ENCODE peak calls at places on chromosomes 1 and 21, in eight cellular contexts. C is BE2C, Z is esophagus squamous epithelium, R is ovary, W is cardiac muscle cell, Y is A673, L is A549, J is GM12864. T is an unnamed sample.
A peak's percentile ranks its signal among the peaks of the same experiment; 100 is the strongest.

GRCh38 chr1:234570741-234571140 is 39.2 kb downstream of the IRF2BP2 start:
- DNase-seq in C (no peak), Z (no peak), R (no peak), W (no peak), Y (no peak), L (no peak), J (no peak), T (no peak)

GRCh38 chr21:31220567-31220966 is 123.5 kb downstream of the TIAM1 start:
- DNase-seq in C (no peak), Z (no peak), R (no peak), W (peak; percentile 52), Y (no peak), L (no peak), J (no peak), T (no peak)

GRCh38 chr1:16984717-16985116 is 4.3 kb upstream of the MFAP2 start:
- DNase-seq in C (peak; percentile 30), Z (no peak), R (peak; percentile 89), W (peak; percentile 96), Y (peak; percentile 45), L (no peak), J (no peak), T (peak; percentile 59)

GRCh38 chr1:43587594-43587993 is 56.9 kb downstream of the PTPRF start:
- DNase-seq in C (no peak), Z (no peak), R (no peak), W (peak; percentile 21), Y (no peak), L (no peak), J (no peak), T (no peak)

GRCh38 chr1:16146888-16147614 is 8.8 kb downstream of the EPHA2 start:
- DNase-seq in C (no peak), Z (no peak), R (no peak), W (peak; percentile 74), Y (peak; percentile 57), L (no peak), J (no peak), T (no peak)

GRCh38 chr21:45950740-45951515 is 30.6 kb upstream of the COL6A1 start:
- DNase-seq in C (peak; percentile 8), Z (no peak), R (peak; percentile 81), W (peak; percentile 81), Y (peak; percentile 85), L (no peak), J (no peak), T (peak; percentile 23)

GRCh38 chr1:180502361-180503273 is at the start of gene ACBD6:
- DNase-seq in C (peak; percentile 86), Z (peak; percentile 42), R (peak; percentile 79), W (peak; percentile 91), Y (peak; percentile 94), L (peak; percentile 88), J (peak; percentile 62), T (peak; percentile 82)

GRCh38 chr1:203528098-203528497 is 34.1 kb downstream of the OPTC start:
- DNase-seq in C (no peak), Z (no peak), R (no peak), W (no peak), Y (no peak), L (no peak), J (no peak), T (no peak)

GRCh38 chr1:213993929-213994328 is 6.2 kb downstream of the PROX1 start:
- DNase-seq in C (no peak), Z (no peak), R (no peak), W (no peak), Y (no peak), L (no peak), J (no peak), T (no peak)

GRCh38 chr1:18707696-18708257 is 77.1 kb downstream of the PAX7 start:
- DNase-seq in C (no peak), Z (no peak), R (no peak), W (no peak), Y (peak; percentile 85), L (no peak), J (no peak), T (no peak)

GRCh38 chr1:184621262-184621661 is 133.4 kb downstream of the EDEM3 start:
- DNase-seq in C (no peak), Z (no peak), R (peak; percentile 60), W (peak; percentile 71), Y (no peak), L (no peak), J (no peak), T (no peak)

GRCh38 chr1:239053269-239053668 is 333.1 kb upstream of the CHRM3 start:
- DNase-seq in C (peak; percentile 66), Z (no peak), R (no peak), W (no peak), Y (no peak), L (no peak), J (no peak), T (no peak)

GRCh38 chr1:43637267-43637666 is 12.7 kb upstream of the KDM4A start:
- DNase-seq in C (no peak), Z (no peak), R (no peak), W (no peak), Y (no peak), L (no peak), J (no peak), T (no peak)

DNA sequence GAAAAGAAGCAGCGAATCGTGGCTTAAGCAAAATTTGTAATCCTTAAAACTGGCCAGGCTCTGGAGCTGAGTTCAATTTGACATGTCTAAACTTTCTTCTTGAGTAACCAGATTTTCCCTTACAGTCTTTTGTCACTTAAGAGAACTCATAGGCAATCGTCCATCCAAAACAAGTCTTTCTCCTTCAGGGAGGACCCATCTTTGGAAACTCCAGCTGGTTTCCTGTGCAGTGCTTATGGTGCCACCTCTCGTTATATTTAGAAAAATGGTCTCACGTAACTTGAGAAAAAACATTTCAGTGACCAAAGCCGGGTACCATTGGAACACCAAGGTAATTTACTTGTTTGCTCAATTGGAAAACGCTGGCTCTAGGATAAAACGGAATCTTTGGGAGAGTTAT is 1.9 kb upstream of the PTTG1IP start:
- DNase-seq in C (no peak), Z (no peak), R (no peak), W (peak; percentile 63), Y (peak; percentile 76), L (no peak), J (no peak), T (no peak)
- TF ChIP-seq CTCF in C (no peak), Z (no peak), R (no peak), W (peak; percentile 24), Y (peak; percentile 38), L (no peak), J (no peak), T (peak; percentile 13)

GRCh38 chr1:117070124-117070523 is 10.0 kb downstream of the TTF2 start:
- DNase-seq in C (no peak), Z (no peak), R (no peak), W (peak; percentile 37), Y (no peak), L (no peak), J (no peak), T (peak; percentile 51)

GRCh38 chr1:117067528-117068370 is 7.6 kb downstream of the TTF2 start:
- DNase-seq in C (peak; percentile 67), Z (no peak), R (peak; percentile 39), W (peak; percentile 77), Y (peak; percentile 60), L (peak; percentile 34), J (no peak), T (peak; percentile 51)

GRCh38 chr1:117068580-117068979 is 8.5 kb downstream of the TTF2 start:
- DNase-seq in C (no peak), Z (no peak), R (no peak), W (no peak), Y (no peak), L (no peak), J (no peak), T (no peak)

GRCh38 chr1:117066367-117066766 is 6.2 kb downstream of the TTF2 start:
- DNase-seq in C (no peak), Z (no peak), R (no peak), W (no peak), Y (no peak), L (no peak), J (no peak), T (no peak)

DNA sequence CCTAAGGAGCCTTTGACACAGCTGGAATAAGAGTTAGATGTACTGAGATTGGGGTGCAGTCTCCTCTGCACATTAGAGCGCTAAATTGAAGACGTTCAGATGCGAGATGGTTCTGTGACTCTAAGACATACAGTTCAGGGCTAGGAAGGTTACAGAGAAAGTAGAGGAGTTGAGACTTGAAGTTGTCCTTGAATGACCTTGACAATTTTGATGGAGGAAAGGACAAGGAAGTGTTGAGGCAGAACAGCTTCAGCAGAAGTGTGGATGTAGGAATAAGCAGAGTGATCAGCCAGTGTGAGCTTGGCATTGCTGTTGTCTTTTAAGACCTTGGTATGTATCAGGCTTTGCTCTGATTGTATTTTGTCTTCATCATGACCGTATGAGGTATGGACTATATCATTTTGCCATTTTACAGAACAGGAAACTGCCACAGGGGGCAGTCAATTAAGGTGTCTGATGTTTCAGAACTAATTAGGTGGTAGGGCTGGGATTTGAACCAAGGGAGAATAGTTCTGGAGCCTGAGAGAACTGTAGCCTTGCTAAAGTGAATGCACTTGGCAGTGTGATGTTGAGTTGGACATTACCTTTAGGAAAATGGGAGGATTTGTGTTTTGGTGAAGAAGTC is 9.2 kb downstream of the TTF2 start:
- DNase-seq in C (no peak), Z (no peak), R (no peak), W (no peak), Y (peak; percentile 22), L (no peak), J (no peak), T (no peak)
- TF ChIP-seq CTCF in C (no peak), Z (no peak), R (no peak), W (no peak), Y (no peak), L (no peak), J (no peak), T (peak; percentile 13)

DNA sequence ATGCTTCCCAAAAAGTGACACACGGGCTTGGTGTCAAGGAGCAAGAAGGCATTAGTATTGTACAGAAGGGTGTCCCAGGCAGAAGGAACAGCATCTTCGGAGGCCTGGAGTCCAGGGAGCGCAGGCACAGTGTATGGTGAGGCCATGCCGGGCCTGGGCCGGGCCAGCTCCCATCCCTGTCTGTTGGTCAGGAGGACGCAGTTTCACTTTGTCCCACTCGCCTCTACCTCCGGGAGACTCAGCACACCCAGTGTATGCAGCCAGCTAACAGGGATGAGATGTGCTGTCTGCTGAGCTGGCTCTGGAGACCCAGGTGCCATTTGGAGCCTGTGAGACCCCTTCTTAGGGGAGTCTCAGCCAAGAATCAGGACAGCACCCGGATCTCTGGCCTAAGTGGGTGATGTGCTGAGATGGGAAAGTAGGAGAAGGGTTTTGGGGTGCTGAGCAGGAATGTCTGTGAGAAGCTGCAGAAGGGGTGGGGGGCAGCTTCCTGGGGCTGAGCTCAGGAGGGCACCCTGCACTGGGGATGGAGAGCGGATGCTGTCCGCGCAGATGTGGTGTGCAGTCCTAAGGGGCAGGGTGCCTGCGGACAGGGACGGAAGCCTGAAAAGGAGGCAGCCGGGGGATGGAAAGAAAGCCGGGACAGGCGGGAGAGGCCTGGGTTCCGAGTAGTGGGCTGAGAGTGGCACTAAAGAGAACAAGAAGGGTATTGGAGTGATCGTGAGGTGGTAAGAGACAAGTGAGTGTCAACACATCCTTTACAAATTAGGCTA is 25.7 kb downstream of the DMRTB1 start:
- DNase-seq in C (no peak), Z (no peak), R (no peak), W (no peak), Y (no peak), L (no peak), J (no peak), T (no peak)
- TF ChIP-seq CTCF in C (no peak), Z (no peak), R (no peak), W (no peak), Y (no peak), L (no peak), J (no peak), T (no peak)

GRCh38 chr1:204623894-204624361 is 61.6 kb downstream of the LRRN2 start:
- DNase-seq in C (peak; percentile 83), Z (no peak), R (no peak), W (no peak), Y (peak; percentile 29), L (peak; percentile 53), J (no peak), T (no peak)
- TF ChIP-seq CTCF in C (peak; percentile 80), Z (no peak), R (no peak), W (no peak), Y (peak; percentile 19), L (no peak), J (peak; percentile 42), T (peak; percentile 33)

T was measured in brain microvascular endothelial cell.